ENCODE peak calls at places on chromosomes 3 and 15, in ten cellular contexts. Q is heart right ventricle, N is GM13977, F is brain microvascular endothelial cell, G is neural crest cell, E is vagina, M is fibroblast of mammary gland, Z is left ventricle myocardium inferior, S is DND-41, A is progenitor cell of endocrine pancreas. J is an unnamed sample.
A peak's percentile ranks its signal among the peaks of the same experiment; 100 is the strongest.

GRCh38 chr3:30044515-30044914 is 561.9 kb upstream of the TGFBR2 start:
- DNase-seq in G (no peak), N (no peak), M (no peak), A (no peak), Z (no peak), E (no peak), Q (no peak), F (no peak), S (no peak), J (no peak)

GRCh38 chr15:63381301-63382192 is at the start of gene CA12:
- DNase-seq in N (no peak), S (no peak), E (no peak), Q (peak; percentile 12), M (peak; percentile 56), F (peak; percentile 35), G (peak; percentile 28), Z (peak; percentile 20), A (peak; percentile 19), J (no peak)

GRCh38 chr15:44029940-44030568 is 165.0 kb downstream of the FRMD5 start:
- DNase-seq in E (no peak), A (no peak), S (no peak), Z (no peak), G (no peak), N (no peak), M (peak; percentile 52), F (no peak), Q (no peak), J (no peak)

GRCh38 chr3:104102386-104102785 is 1264.3 kb upstream of the ALCAM start:
- DNase-seq in N (peak; percentile 37), Q (no peak), F (peak; percentile 70), S (peak; percentile 38), G (peak; percentile 32), Z (no peak), E (no peak), M (peak; percentile 55), A (no peak), J (peak; percentile 46)

GRCh38 chr3:129228891-129229585 is 20.4 kb upstream of the COPG1 start:
- DNase-seq in Q (no peak), Z (peak; percentile 33), M (peak; percentile 86), N (no peak), S (no peak), A (no peak), G (no peak), E (no peak), F (peak; percentile 70), J (no peak)

GRCh38 chr3:189165092-189165491 is 6.7 kb upstream of the TPRG1 start:
- DNase-seq in F (no peak), S (no peak), G (no peak), Q (no peak), E (no peak), Z (no peak), M (no peak), N (no peak), A (no peak), J (no peak)

GRCh38 chr15:66503780-66504562 is 684 bp downstream of the RPL4 start:
- DNase-seq in G (no peak), Z (no peak), M (peak; percentile 22), E (no peak), S (no peak), N (no peak), F (no peak), Q (no peak), A (no peak), J (no peak)

GRCh38 chr3:16533928-16534913 is 20.7 kb upstream of the RFTN1 start:
- DNase-seq in N (no peak), Q (no peak), Z (no peak), S (no peak), A (no peak), G (no peak), F (no peak), E (peak; percentile 86), M (no peak), J (no peak)

GRCh38 chr3:112293368-112294321 is at the start of gene SLC9C1:
- DNase-seq in S (peak; percentile 15), Z (no peak), E (no peak), A (no peak), F (peak; percentile 79), M (peak; percentile 80), N (peak; percentile 40), G (peak; percentile 58), Q (peak; percentile 72), J (peak; percentile 53)

GRCh38 chr15:37253877-37254276 is 153.5 kb upstream of the MEIS2 start:
- DNase-seq in N (no peak), Q (no peak), G (no peak), S (no peak), Z (no peak), A (no peak), E (no peak), F (no peak), M (no peak), J (no peak)

GRCh38 chr3:117322866-117323265 is 613.3 kb downstream of the TUSC7 start:
- DNase-seq in E (no peak), S (peak; percentile 3), Q (no peak), N (no peak), F (no peak), Z (no peak), A (no peak), M (peak; percentile 23), G (no peak), J (peak; percentile 3)

GRCh38 chr15:40981186-40981585 is 27.9 kb downstream of the CHAC1 start:
- DNase-seq in G (no peak), F (no peak), A (no peak), Q (no peak), S (no peak), N (no peak), M (no peak), Z (no peak), E (no peak), J (no peak)
- TF ChIP-seq CTCF in G (no peak), F (no peak), A (no peak), Q (no peak), S (no peak), N (no peak), M (no peak), Z (no peak), E (no peak), J (no peak)

DNA sequence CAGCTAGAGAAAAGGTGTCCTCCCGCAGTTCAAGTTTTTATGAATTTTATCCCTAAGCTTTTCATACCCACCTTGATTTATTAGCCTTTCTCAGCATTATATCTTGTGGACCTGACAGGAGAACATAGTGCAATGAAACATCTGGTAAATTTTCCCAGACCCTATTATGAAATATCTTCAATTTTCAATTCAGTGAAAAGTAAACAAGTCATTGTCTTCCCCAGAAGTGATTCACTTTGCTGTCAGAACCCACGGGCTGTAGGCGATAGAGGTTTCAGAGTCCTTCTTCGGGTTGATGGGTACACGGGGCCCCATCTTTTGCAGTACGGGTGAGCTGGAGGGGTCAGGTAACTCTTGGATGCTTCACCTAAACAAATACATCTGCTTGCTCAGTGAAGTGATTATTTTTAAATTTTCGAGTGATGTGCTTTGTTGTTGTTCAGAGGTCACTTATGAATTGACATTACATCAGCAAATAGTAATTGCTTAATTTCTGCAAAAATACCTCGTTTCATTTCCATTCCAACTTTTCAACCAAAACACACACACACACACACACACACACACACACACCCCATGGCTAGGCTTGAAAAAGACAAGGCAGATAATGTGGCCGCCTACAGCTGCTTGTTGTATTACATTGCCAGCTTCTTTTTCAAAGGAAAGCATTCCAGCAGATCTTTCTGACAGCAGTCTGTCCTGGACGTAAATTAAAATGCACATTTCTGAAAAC is 102.9 kb downstream of the SEMA6D start:
- DNase-seq in M (peak; percentile 69), S (no peak), G (no peak), N (no peak), Z (no peak), E (no peak), A (no peak), F (peak; percentile 51), Q (peak; percentile 11), J (no peak)
- TF ChIP-seq CTCF in M (no peak), S (no peak), G (no peak), N (no peak), Z (no peak), E (no peak), A (no peak), F (no peak), Q (no peak), J (no peak)

GRCh38 chr15:78313383-78313782 is 14.0 kb upstream of the SKIC8 start:
- DNase-seq in Z (no peak), G (no peak), Q (no peak), F (no peak), M (no peak), E (no peak), S (no peak), N (no peak), A (no peak), J (peak; percentile 11)

GRCh38 chr15:78316211-78317077 is 17.0 kb upstream of the SKIC8 start:
- DNase-seq in N (peak; percentile 51), Q (no peak), E (no peak), G (peak; percentile 54), A (no peak), F (no peak), M (no peak), Z (no peak), S (no peak), J (peak; percentile 25)

GRCh38 chr15:78317145-78317836 is 17.9 kb upstream of the SKIC8 start:
- DNase-seq in F (no peak), G (no peak), N (no peak), A (no peak), S (no peak), Q (no peak), Z (no peak), E (no peak), M (peak; percentile 17), J (no peak)

GRCh38 chr15:78314181-78314581 is 14.8 kb upstream of the SKIC8 start:
- DNase-seq in E (no peak), M (no peak), Z (no peak), Q (no peak), N (no peak), F (no peak), A (no peak), G (no peak), S (no peak), J (peak; percentile 10)

DNA sequence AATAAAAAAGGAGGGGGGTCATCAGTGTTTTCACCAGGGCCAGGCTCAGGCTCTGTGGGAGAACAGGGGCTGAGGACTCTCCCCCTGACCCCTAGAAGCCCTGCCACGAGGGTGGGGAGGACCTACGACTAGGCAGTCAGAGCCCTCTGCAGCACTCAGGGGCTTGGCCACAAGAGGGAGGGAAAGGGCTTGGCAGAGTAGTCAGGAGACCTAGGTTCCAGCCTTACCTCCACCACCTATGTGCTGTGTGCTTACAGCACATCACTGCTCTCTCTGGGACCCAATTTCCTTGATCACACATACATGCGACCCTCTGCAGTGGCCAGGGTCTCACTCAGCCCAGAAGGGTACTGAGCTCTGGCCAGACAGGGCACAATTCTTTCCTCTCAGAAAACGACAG is 16.3 kb upstream of the SKIC8 start:
- DNase-seq in Q (no peak), A (no peak), G (peak; percentile 49), N (no peak), Z (no peak), S (peak; percentile 11), M (no peak), F (no peak), E (no peak), J (peak; percentile 37)
- TF ChIP-seq CTCF in Q (no peak), A (peak; percentile 36), G (peak; percentile 52), N (peak; percentile 39), Z (no peak), S (peak; percentile 41), M (no peak), F (peak; percentile 62), E (no peak), J (peak; percentile 23)

DNA sequence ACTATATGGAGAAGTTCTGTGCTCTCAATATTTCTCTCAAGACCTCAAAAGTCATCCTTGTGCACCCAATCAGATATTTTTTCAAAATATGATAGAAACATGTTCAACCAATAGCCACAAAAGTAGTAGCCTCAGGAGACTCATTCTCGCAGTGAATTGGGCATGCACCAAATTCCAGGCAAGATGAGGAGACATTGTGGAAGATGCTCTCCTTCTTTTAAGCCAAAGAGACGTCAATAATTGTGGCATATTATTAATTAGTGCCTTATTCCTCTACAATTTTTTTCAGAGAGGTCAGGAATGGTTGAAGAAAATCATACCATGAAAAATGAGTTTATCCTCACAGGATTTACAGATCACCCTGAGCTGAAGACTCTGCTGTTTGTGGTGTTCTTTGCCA is at the start of gene OR5K2:
- DNase-seq in S (no peak), Z (no peak), G (no peak), E (no peak), F (no peak), A (no peak), Q (no peak), N (no peak), M (no peak), J (no peak)
- TF ChIP-seq CTCF in S (no peak), Z (no peak), G (no peak), E (no peak), F (no peak), A (no peak), Q (no peak), N (no peak), M (no peak), J (no peak)